ENCODE peak calls at places on chromosomes 12 and 14, in nine cellular contexts. A, N, T, Q, D, J, G, H and V are unnamed samples.

GRCh38 chr12:50677858-50678257 is 86.0 kb upstream of the ATF1 start:
- DNase-seq in N (peak; percentile 81), A (no peak), J (peak; percentile 65), D (no peak), T (no peak), H (no peak), Q (no peak), G (no peak), V (no peak)

GRCh38 chr12:12357697-12358476 is 1.0 kb downstream of the BORCS5 start:
- DNase-seq in D (peak; percentile 75), N (peak; percentile 38), J (peak; percentile 44), Q (no peak), H (peak; percentile 78), A (no peak), G (no peak), T (no peak), V (peak; percentile 44)

GRCh38 chr12:43331935-43332334 is 220.1 kb downstream of the ADAMTS20 start:
- DNase-seq in A (no peak), J (no peak), N (no peak), T (no peak), D (no peak), H (no peak), G (no peak), Q (no peak), V (no peak)

GRCh38 chr12:57461326-57461903 is 1.8 kb downstream of the GLI1 start:
- DNase-seq in A (peak; percentile 81), Q (peak; percentile 78), J (peak; percentile 70), T (peak; percentile 81), N (peak; percentile 37), H (peak; percentile 61), G (no peak), D (peak; percentile 50), V (peak; percentile 64)

GRCh38 chr14:68345738-68346137 is 447.1 kb downstream of the ZFP36L1 start:
- DNase-seq in T (no peak), H (no peak), Q (no peak), G (no peak), A (no peak), J (peak; percentile 17), N (peak; percentile 38), D (no peak), V (no peak)

GRCh38 chr12:49050507-49051372 is 9.9 kb downstream of the KMT2D start:
- DNase-seq in G (no peak), A (no peak), D (no peak), T (no peak), N (no peak), Q (no peak), H (no peak), J (no peak), V (no peak)

GRCh38 chr14:54771411-54772027 is 131.1 kb downstream of the GCH1 start:
- DNase-seq in T (no peak), N (no peak), G (no peak), J (no peak), D (no peak), H (no peak), Q (no peak), A (no peak), V (no peak)

GRCh38 chr12:29710104-29710503 is 73.6 kb downstream of the TMTC1 start:
- DNase-seq in G (no peak), D (peak; percentile 54), A (peak; percentile 7), T (peak; percentile 32), H (no peak), J (peak; percentile 25), Q (no peak), N (peak; percentile 23), V (no peak)

GRCh38 chr14:59939828-59940227 is 19.9 kb downstream of the LRRC9 start:
- DNase-seq in A (no peak), T (no peak), D (no peak), N (no peak), J (no peak), H (no peak), Q (no peak), G (no peak), V (no peak)

GRCh38 chr14:77032854-77033621 is 4.5 kb upstream of the IRF2BPL start:
- DNase-seq in Q (peak; percentile 89), T (peak; percentile 75), N (peak; percentile 99), G (peak; percentile 95), J (peak; percentile 99), D (peak; percentile 82), A (peak; percentile 86), H (peak; percentile 66), V (peak; percentile 77)

GRCh38 chr12:119835068-119835467 is 42.1 kb downstream of the CIT start:
- DNase-seq in J (no peak), G (no peak), Q (no peak), T (peak; percentile 22), A (no peak), D (no peak), H (no peak), N (peak; percentile 33), V (no peak)

GRCh38 chr12:55610598-55610997 is 26.1 kb upstream of the OR10P1 start:
- DNase-seq in A (no peak), H (no peak), T (no peak), J (no peak), D (no peak), G (no peak), N (no peak), Q (no peak), V (no peak)

GRCh38 chr14:103385994-103386491 is 828 bp downstream of the MARK3 start:
- DNase-seq in T (peak; percentile 23), N (peak; percentile 45), H (peak; percentile 43), G (no peak), Q (peak; percentile 50), D (peak; percentile 21), J (peak; percentile 25), A (peak; percentile 51), V (no peak)

GRCh38 chr14:38078393-38078792 is 129.3 kb upstream of the SSTR1 start:
- DNase-seq in A (no peak), D (no peak), J (no peak), H (no peak), N (no peak), G (no peak), Q (peak; percentile 12), T (no peak), V (no peak)

GRCh38 chr12:57765698-57766463 is 997 bp downstream of the CYP27B1 start:
- DNase-seq in A (peak; percentile 31), D (no peak), N (no peak), H (no peak), T (peak; percentile 18), G (no peak), J (no peak), Q (no peak), V (no peak)

GRCh38 chr14:54493293-54493692 is 4.5 kb upstream of the GMFB start:
- DNase-seq in D (no peak), H (no peak), Q (peak; percentile 22), J (no peak), A (no peak), N (no peak), G (no peak), T (no peak), V (no peak)

GRCh38 chr14:37985826-37986470 is 221.8 kb upstream of the SSTR1 start:
- DNase-seq in Q (peak; percentile 27), T (peak; percentile 31), D (no peak), J (peak; percentile 13), N (peak; percentile 63), G (peak; percentile 11), A (peak; percentile 54), H (peak; percentile 24), V (peak; percentile 8)

GRCh38 chr12:50062733-50063452 is 5.5 kb downstream of the ASIC1 start:
- DNase-seq in G (no peak), A (no peak), J (peak; percentile 55), N (no peak), Q (no peak), D (no peak), T (no peak), H (no peak), V (no peak)

GRCh38 chr12:115810166-115810565 is 467.3 kb downstream of the MED13L start:
- DNase-seq in Q (peak; percentile 18), T (no peak), A (no peak), G (no peak), D (no peak), H (no peak), N (peak; percentile 8), J (no peak), V (no peak)

GRCh38 chr12:23899434-23899833 is 50.0 kb downstream of the SOX5 start:
- DNase-seq in D (no peak), J (no peak), H (no peak), Q (no peak), N (peak; percentile 42), A (no peak), G (no peak), T (no peak), V (no peak)

GRCh38 chr12:120125792-120126634 is 9.5 kb upstream of the RAB35 start:
- DNase-seq in N (peak; percentile 49), H (no peak), A (no peak), J (peak; percentile 66), D (no peak), Q (no peak), G (no peak), T (no peak), V (no peak)

GRCh38 chr12:92848740-92849139 is 80.4 kb downstream of the EEA1 start:
- DNase-seq in A (no peak), D (no peak), T (no peak), G (no peak), N (no peak), Q (no peak), J (no peak), H (no peak), V (no peak)

GRCh38 chr14:61511558-61511924 is 183.8 kb upstream of the HIF1A start:
- DNase-seq in H (no peak), T (no peak), A (no peak), D (no peak), Q (no peak), G (no peak), J (no peak), N (no peak), V (no peak)

GRCh38 chr12:107818984-107819383 is 44.5 kb downstream of the ASCL4 start:
- DNase-seq in Q (no peak), N (peak; percentile 48), T (no peak), D (peak; percentile 14), H (no peak), G (no peak), J (peak; percentile 83), A (no peak), V (no peak)

GRCh38 chr14:100294213-100294962 is 11.9 kb downstream of the SLC25A29 start:
- DNase-seq in Q (peak; percentile 6), T (no peak), J (no peak), H (peak; percentile 51), A (no peak), N (peak; percentile 36), D (no peak), G (no peak), V (no peak)